ENCODE peak calls at places on chromosome 3, in ten cellular contexts. I is fibroblast of mammary gland; P is AG08396; B is naive thymus-derived CD4-positive, alpha-beta T cell; T is kidney; X is activated naive CD8-positive, alpha-beta T cell treated with anti-CD3 and anti-CD28 coated beads, Interleukin-2, amount 10 ng/mL, durations not matched to agents 7 days and 5 days; L is NCI-H748 treated with DMSO at 0.1 percent for 48 hours; W is GOT3; Y is HuH-7; K is B cell. C is an unnamed sample.
A peak's percentile ranks its signal among the peaks of the same experiment; 100 is the strongest.

GRCh38 chr3:72839057-72839456 is 9.2 kb downstream of the SHQ1 start:
- DNase-seq in Y (no peak), X (no peak), I (no peak), T (no peak), K (no peak), W (no peak), B (no peak), P (no peak), L (no peak), C (no peak)

GRCh38 chr3:49500408-49501257 is 30.6 kb downstream of the DAG1 start:
- DNase-seq in L (no peak), B (no peak), I (peak; percentile 99), Y (no peak), P (peak; percentile 88), K (no peak), X (no peak), T (no peak), W (peak; percentile 34), C (peak; percentile 93)

GRCh38 chr3:188664795-188665194 is 507.0 kb upstream of the TPRG1 start:
- DNase-seq in K (peak; percentile 12), X (no peak), L (no peak), W (no peak), Y (peak; percentile 54), P (no peak), I (peak; percentile 45), T (no peak), B (no peak), C (no peak)

GRCh38 chr3:47227678-47228077 is 54.9 kb downstream of the KIF9 start:
- DNase-seq in T (no peak), I (no peak), L (no peak), W (no peak), P (no peak), K (peak; percentile 48), X (no peak), B (no peak), Y (no peak), C (no peak)

GRCh38 chr3:188362405-188362831 is 208.5 kb downstream of the LPP start:
- DNase-seq in W (no peak), K (no peak), X (no peak), P (no peak), I (peak; percentile 94), T (no peak), B (no peak), Y (peak; percentile 48), L (no peak), C (peak; percentile 84)

GRCh38 chr3:14336414-14337285 is 65.8 kb upstream of the SLC6A6 start:
- DNase-seq in K (no peak), B (no peak), L (no peak), W (no peak), Y (no peak), I (no peak), X (no peak), T (no peak), P (no peak), C (no peak)

GRCh38 chr3:69718832-69719231 is 20.4 kb upstream of the MITF start:
- DNase-seq in X (no peak), Y (no peak), P (no peak), I (no peak), L (no peak), W (no peak), K (no peak), B (no peak), T (no peak), C (no peak)

GRCh38 chr3:19702416-19703078 is 231.5 kb downstream of the EFHB start:
- DNase-seq in T (peak; percentile 63), K (no peak), X (no peak), W (no peak), Y (no peak), B (no peak), P (no peak), I (no peak), L (no peak), C (no peak)

GRCh38 chr3:33355611-33356010 is 78.4 kb downstream of the FBXL2 start:
- DNase-seq in T (no peak), P (peak; percentile 33), X (no peak), W (no peak), L (no peak), Y (peak; percentile 55), B (no peak), I (peak; percentile 76), K (no peak), C (no peak)

GRCh38 chr3:194993896-194994295 is 277.1 kb downstream of the XXYLT1 start:
- DNase-seq in T (no peak), I (no peak), X (no peak), L (no peak), Y (no peak), B (no peak), K (no peak), P (no peak), W (no peak), C (no peak)

GRCh38 chr3:33579843-33580242 is 138.2 kb downstream of the CLASP2 start:
- DNase-seq in Y (no peak), B (no peak), P (no peak), T (no peak), L (no peak), X (no peak), K (no peak), W (no peak), I (no peak), C (no peak)

GRCh38 chr3:52471371-52472238 is 16.2 kb downstream of the NISCH start:
- DNase-seq in K (no peak), I (peak; percentile 59), W (no peak), P (peak; percentile 71), T (peak; percentile 81), X (peak; percentile 52), B (no peak), L (no peak), Y (peak; percentile 42), C (peak; percentile 32)

GRCh38 chr3:41632705-41633104 is 329.2 kb downstream of the ULK4 start:
- DNase-seq in Y (no peak), W (no peak), T (no peak), K (no peak), P (no peak), L (no peak), X (no peak), B (no peak), I (no peak), C (no peak)

GRCh38 chr3:135895106-135895733 is 70.3 kb upstream of the PPP2R3A start:
- DNase-seq in P (peak; percentile 55), W (peak; percentile 53), K (peak; percentile 20), I (peak; percentile 89), T (peak; percentile 76), Y (peak; percentile 28), L (peak; percentile 61), B (no peak), X (peak; percentile 52), C (peak; percentile 54)

GRCh38 chr3:36823806-36824205 is 59.5 kb upstream of the DCLK3 start:
- DNase-seq in K (no peak), I (no peak), B (no peak), W (no peak), L (no peak), P (no peak), X (no peak), T (no peak), Y (no peak), C (no peak)

GRCh38 chr3:120129041-120129440 is 34.8 kb upstream of the GSK3B start:
- DNase-seq in Y (no peak), P (no peak), K (no peak), W (no peak), I (no peak), L (no peak), T (no peak), X (no peak), B (no peak), C (no peak)

GRCh38 chr3:151599103-151599672 is 134.5 kb upstream of the AADACL2 start:
- DNase-seq in L (no peak), T (no peak), W (no peak), I (no peak), K (no peak), P (no peak), X (no peak), B (no peak), Y (no peak), C (no peak)

GRCh38 chr3:58198362-58198761 is 12.4 kb downstream of the DNASE1L3 start:
- DNase-seq in Y (no peak), T (no peak), B (no peak), I (peak; percentile 8), L (no peak), W (no peak), P (no peak), K (no peak), X (no peak), C (no peak)

GRCh38 chr3:70982700-70983140 is 600.8 kb downstream of the FOXP1 start:
- DNase-seq in T (peak; percentile 77), B (peak; percentile 20), L (peak; percentile 13), P (peak; percentile 53), Y (no peak), X (no peak), K (no peak), I (peak; percentile 91), W (no peak), C (peak; percentile 68)

GRCh38 chr3:177220136-177220974 is 23.1 kb upstream of the TBL1XR1 start:
- DNase-seq in B (no peak), T (no peak), X (no peak), W (no peak), P (no peak), L (no peak), K (no peak), Y (no peak), I (no peak), C (peak; percentile 69)

GRCh38 chr3:182527745-182528144 is 265.6 kb upstream of the ATP11B start:
- DNase-seq in W (no peak), X (no peak), K (no peak), L (no peak), T (no peak), P (no peak), I (no peak), Y (peak; percentile 17), B (no peak), C (no peak)

GRCh38 chr3:81216192-81216591 is 545.3 kb downstream of the GBE1 start:
- DNase-seq in B (no peak), L (no peak), W (no peak), Y (no peak), I (peak; percentile 69), K (no peak), P (peak; percentile 13), T (no peak), X (no peak), C (no peak)

GRCh38 chr3:110314512-110315114 is 757.0 kb upstream of the NECTIN3 start:
- DNase-seq in P (peak; percentile 13), I (peak; percentile 72), B (peak; percentile 34), X (peak; percentile 25), K (peak; percentile 19), W (no peak), T (no peak), Y (peak; percentile 22), L (peak; percentile 42), C (peak; percentile 22)

GRCh38 chr3:53677406-53677805 is 168.8 kb downstream of the CHDH start:
- DNase-seq in K (no peak), B (no peak), X (no peak), T (no peak), W (no peak), L (no peak), Y (no peak), I (no peak), P (no peak), C (no peak)

GRCh38 chr3:38519651-38520050 is 23.5 kb downstream of the EXOG start:
- DNase-seq in P (no peak), B (peak; percentile 53), T (no peak), W (no peak), K (no peak), I (no peak), Y (no peak), L (no peak), X (no peak), C (no peak)